ENCODE peak calls at places on chromosome 10, in five cellular contexts. R is stimulated activated CD4-positive, alpha-beta T cell treated with anti-CD3 and anti-CD28 coated beads, Interleukin-2, amount 100 ng/mL, for 48 hours; F is HCEC 1CT; J is RWPE1; Y is NCI-H1417. S is an unnamed sample.

GRCh38 chr10:28295346-28295745 is 7.5 kb downstream of the MPP7 start:
- DNase-seq in J (no peak), Y (no peak), F (no peak), R (no peak), S (no peak)

GRCh38 chr10:48608279-48608681 is 3.4 kb upstream of the ARHGAP22 start:
- DNase-seq in J (peak; percentile 36), F (peak; percentile 50), R (peak; percentile 22), Y (no peak), S (no peak)

GRCh38 chr10:99331207-99331803 is 2.1 kb downstream of the CNNM1 start:
- DNase-seq in R (no peak), Y (no peak), J (peak; percentile 22), F (peak; percentile 21), S (peak; percentile 22)

GRCh38 chr10:33594475-33594874 is 260.0 kb upstream of the NRP1 start:
- DNase-seq in J (no peak), Y (no peak), F (no peak), R (no peak), S (no peak)

GRCh38 chr10:14585287-14586193 is 189.2 kb downstream of the FAM107B start:
- DNase-seq in Y (no peak), J (no peak), R (no peak), F (no peak), S (no peak)

GRCh38 chr10:48545462-48546145 is 59.3 kb downstream of the ARHGAP22 start:
- DNase-seq in Y (no peak), J (no peak), R (no peak), F (no peak), S (no peak)

GRCh38 chr10:59181668-59182067 is 5.2 kb downstream of the PHYHIPL start:
- DNase-seq in Y (peak; percentile 42), F (peak; percentile 61), R (no peak), J (peak; percentile 48), S (peak; percentile 43)

GRCh38 chr10:11003739-11004515 is 13.7 kb upstream of the CELF2 start:
- DNase-seq in J (no peak), R (no peak), F (peak; percentile 16), Y (no peak), S (peak; percentile 26)

GRCh38 chr10:104642311-104643022 is 1.4 kb downstream of the SORCS3 start:
- DNase-seq in Y (peak; percentile 67), R (peak; percentile 23), J (no peak), F (no peak), S (no peak)

S was measured in IMR-90.